ENCODE peak calls at places on chromosomes 16 and 17, in ten cellular contexts. B is dermis blood vessel endothelial cell; H is body of pancreas; P is stimulated activated CD4-positive, alpha-beta T cell treated with anti-CD3 and anti-CD28 coated beads, Interleukin-2, amount 100 ng/mL, for 4 hours; M is activated CD8-positive, alpha-beta memory T cell treated with anti-CD3 and anti-CD28 coated beads, Interleukin-2, amount 50 U/mL, for 48 hours; U is PC-3; X is brain microvascular endothelial cell; N is NK-92 treated with Interleukin-12 subunit alpha and Interleukin-12 subunit beta, amount 100 ng/mL, for 24 hours; I is activated T-helper 1 cell treated with Interleukin-2 at 50 U/mL for 16 hours; V is NCI-H1105 treated with DMSO at 0.1 percent for 48 hours. C is an unnamed sample.

GRCh38 chr17:77107506-77108433 is 33.0 kb upstream of the SEC14L1 start:
- DNase-seq in I (no peak), M (peak), B (no peak), X (peak), H (no peak), P (peak), N (no peak), V (no peak), U (no peak), C (peak)

GRCh38 chr16:57635266-57636097 is 7.1 kb downstream of the ADGRG1 start:
- DNase-seq in B (no peak), U (no peak), X (no peak), M (no peak), P (no peak), V (no peak), N (no peak), H (peak), I (no peak), C (no peak)

GRCh38 chr16:30924086-30924714 is 828 bp downstream of the FBXL19 start:
- DNase-seq in H (no peak), P (no peak), U (no peak), X (no peak), V (no peak), I (no peak), N (no peak), B (no peak), M (no peak), C (no peak)

GRCh38 chr16:4017807-4018206 is 98.4 kb downstream of the ADCY9 start:
- DNase-seq in X (no peak), N (no peak), P (no peak), B (no peak), V (no peak), U (no peak), M (no peak), I (no peak), H (no peak), C (no peak)

GRCh38 chr16:47712276-47713224 is 251.4 kb downstream of the PHKB start:
- DNase-seq in U (peak), H (no peak), M (no peak), I (no peak), V (no peak), B (no peak), P (no peak), X (peak), N (no peak), C (no peak)

GRCh38 chr17:48153711-48154642 is 46.4 kb downstream of the SNX11 start:
- DNase-seq in M (no peak), I (no peak), H (peak), U (peak), N (no peak), X (no peak), B (peak), P (no peak), V (peak), C (peak)

GRCh38 chr16:12617401-12617819 is 186.3 kb downstream of the CPPED1 start:
- DNase-seq in U (no peak), B (no peak), V (no peak), N (no peak), X (no peak), M (no peak), P (no peak), I (no peak), H (no peak), C (peak)

GRCh38 chr16:8878523-8878911 is 3.6 kb upstream of the LITAFD start:
- DNase-seq in V (no peak), I (no peak), X (peak), H (peak), U (peak), P (no peak), B (no peak), N (no peak), M (no peak), C (no peak)

GRCh38 chr17:353838-354234 is 1.2 kb upstream of the RPH3AL start:
- DNase-seq in U (no peak), X (no peak), M (no peak), V (no peak), N (no peak), P (no peak), H (no peak), I (no peak), B (no peak), C (no peak)

GRCh38 chr16:50093607-50094570 is 28.1 kb downstream of the HEATR3 start:
- DNase-seq in H (peak), M (no peak), B (peak), N (no peak), X (peak), V (no peak), I (no peak), U (no peak), P (no peak), C (no peak)